ENCODE peak calls at places on chromosome 7, in five cellular contexts. One of them, this sample, is unnamed.

GRCh38 chr7:128672927-128673517 is 930 bp downstream of the GARIN1A start:
- DNase-seq in colonic mucosa: no peak
- DNase-seq in NCI-H1048: no peak
- DNase-seq in stimulated activated CD4-positive, alpha-beta T cell treated with anti-CD3 and anti-CD28 coated beads, Interleukin-1b, Interleukin-23, amount 100 ng/mL, for 4 hours: peak
- DNase-seq in glomerular endothelial cell: no peak
- DNase-seq in this sample: no peak

GRCh38 chr7:68166525-68166924 is 1169.9 kb downstream of the TYW1 start:
- DNase-seq in colonic mucosa: no peak
- DNase-seq in NCI-H1048: no peak
- DNase-seq in stimulated activated CD4-positive, alpha-beta T cell treated with anti-CD3 and anti-CD28 coated beads, Interleukin-1b, Interleukin-23, amount 100 ng/mL, for 4 hours: no peak
- DNase-seq in glomerular endothelial cell: no peak
- DNase-seq in this sample: no peak

GRCh38 chr7:76513817-76514799 is 3.8 kb downstream of the UPK3B start:
- DNase-seq in colonic mucosa: peak
- DNase-seq in NCI-H1048: no peak
- DNase-seq in stimulated activated CD4-positive, alpha-beta T cell treated with anti-CD3 and anti-CD28 coated beads, Interleukin-1b, Interleukin-23, amount 100 ng/mL, for 4 hours: no peak
- DNase-seq in glomerular endothelial cell: no peak
- DNase-seq in this sample: no peak

GRCh38 chr7:18538554-18539250 is 43.2 kb downstream of the HDAC9 start:
- DNase-seq in colonic mucosa: no peak
- DNase-seq in NCI-H1048: no peak
- DNase-seq in stimulated activated CD4-positive, alpha-beta T cell treated with anti-CD3 and anti-CD28 coated beads, Interleukin-1b, Interleukin-23, amount 100 ng/mL, for 4 hours: no peak
- DNase-seq in glomerular endothelial cell: no peak
- DNase-seq in this sample: no peak

GRCh38 chr7:6547400-6547799 is 3.9 kb downstream of the GRID2IP start:
- DNase-seq in colonic mucosa: no peak
- DNase-seq in NCI-H1048: no peak
- DNase-seq in stimulated activated CD4-positive, alpha-beta T cell treated with anti-CD3 and anti-CD28 coated beads, Interleukin-1b, Interleukin-23, amount 100 ng/mL, for 4 hours: no peak
- DNase-seq in glomerular endothelial cell: no peak
- DNase-seq in this sample: no peak

GRCh38 chr7:143385891-143386781 is 5.0 kb downstream of the ZYX start:
- DNase-seq in colonic mucosa: no peak
- DNase-seq in NCI-H1048: no peak
- DNase-seq in stimulated activated CD4-positive, alpha-beta T cell treated with anti-CD3 and anti-CD28 coated beads, Interleukin-1b, Interleukin-23, amount 100 ng/mL, for 4 hours: no peak
- DNase-seq in glomerular endothelial cell: no peak
- DNase-seq in this sample: no peak

GRCh38 chr7:57425969-57426628 is 23.9 kb upstream of the ZNF716 start:
- DNase-seq in colonic mucosa: no peak
- DNase-seq in NCI-H1048: no peak
- DNase-seq in stimulated activated CD4-positive, alpha-beta T cell treated with anti-CD3 and anti-CD28 coated beads, Interleukin-1b, Interleukin-23, amount 100 ng/mL, for 4 hours: no peak
- DNase-seq in glomerular endothelial cell: no peak
- DNase-seq in this sample: no peak

GRCh38 chr7:82468435-82468834 is 24.9 kb upstream of the CACNA2D1 start:
- DNase-seq in colonic mucosa: no peak
- DNase-seq in NCI-H1048: no peak
- DNase-seq in stimulated activated CD4-positive, alpha-beta T cell treated with anti-CD3 and anti-CD28 coated beads, Interleukin-1b, Interleukin-23, amount 100 ng/mL, for 4 hours: no peak
- DNase-seq in glomerular endothelial cell: no peak
- DNase-seq in this sample: no peak

GRCh38 chr7:30389793-30390192 is 88.8 kb downstream of the NOD1 start:
- DNase-seq in colonic mucosa: no peak
- DNase-seq in NCI-H1048: no peak
- DNase-seq in stimulated activated CD4-positive, alpha-beta T cell treated with anti-CD3 and anti-CD28 coated beads, Interleukin-1b, Interleukin-23, amount 100 ng/mL, for 4 hours: no peak
- DNase-seq in glomerular endothelial cell: no peak
- DNase-seq in this sample: no peak

GRCh38 chr7:102279537-102280400 is 6.9 kb upstream of the SH2B2 start:
- DNase-seq in colonic mucosa: peak
- DNase-seq in NCI-H1048: no peak
- DNase-seq in stimulated activated CD4-positive, alpha-beta T cell treated with anti-CD3 and anti-CD28 coated beads, Interleukin-1b, Interleukin-23, amount 100 ng/mL, for 4 hours: peak
- DNase-seq in glomerular endothelial cell: no peak
- DNase-seq in this sample: no peak

GRCh38 chr7:25894002-25894901 is 257.7 kb upstream of the NFE2L3 start:
- DNase-seq in colonic mucosa: peak
- DNase-seq in NCI-H1048: no peak
- DNase-seq in stimulated activated CD4-positive, alpha-beta T cell treated with anti-CD3 and anti-CD28 coated beads, Interleukin-1b, Interleukin-23, amount 100 ng/mL, for 4 hours: no peak
- DNase-seq in glomerular endothelial cell: no peak
- DNase-seq in this sample: no peak

GRCh38 chr7:26267631-26268166 is 24.0 kb upstream of the SNX10 start:
- DNase-seq in colonic mucosa: no peak
- DNase-seq in NCI-H1048: no peak
- DNase-seq in stimulated activated CD4-positive, alpha-beta T cell treated with anti-CD3 and anti-CD28 coated beads, Interleukin-1b, Interleukin-23, amount 100 ng/mL, for 4 hours: no peak
- DNase-seq in glomerular endothelial cell: no peak
- DNase-seq in this sample: no peak

GRCh38 chr7:115217373-115217772 is 295.5 kb downstream of the MDFIC start:
- DNase-seq in colonic mucosa: no peak
- DNase-seq in NCI-H1048: no peak
- DNase-seq in stimulated activated CD4-positive, alpha-beta T cell treated with anti-CD3 and anti-CD28 coated beads, Interleukin-1b, Interleukin-23, amount 100 ng/mL, for 4 hours: no peak
- DNase-seq in glomerular endothelial cell: no peak
- DNase-seq in this sample: no peak

GRCh38 chr7:7156663-7157062 is 25.7 kb upstream of the C1GALT1 start:
- DNase-seq in colonic mucosa: no peak
- DNase-seq in NCI-H1048: no peak
- DNase-seq in stimulated activated CD4-positive, alpha-beta T cell treated with anti-CD3 and anti-CD28 coated beads, Interleukin-1b, Interleukin-23, amount 100 ng/mL, for 4 hours: no peak
- DNase-seq in glomerular endothelial cell: no peak
- DNase-seq in this sample: no peak

GRCh38 chr7:43758861-43759683 is 592 bp downstream of the BLVRA start:
- DNase-seq in colonic mucosa: peak
- DNase-seq in NCI-H1048: no peak
- DNase-seq in stimulated activated CD4-positive, alpha-beta T cell treated with anti-CD3 and anti-CD28 coated beads, Interleukin-1b, Interleukin-23, amount 100 ng/mL, for 4 hours: peak
- DNase-seq in glomerular endothelial cell: no peak
- DNase-seq in this sample: peak

GRCh38 chr7:148230341-148230740 is 360.2 kb upstream of the C7orf33 start:
- DNase-seq in colonic mucosa: no peak
- DNase-seq in NCI-H1048: no peak
- DNase-seq in stimulated activated CD4-positive, alpha-beta T cell treated with anti-CD3 and anti-CD28 coated beads, Interleukin-1b, Interleukin-23, amount 100 ng/mL, for 4 hours: no peak
- DNase-seq in glomerular endothelial cell: no peak
- DNase-seq in this sample: no peak

GRCh38 chr7:65225422-65226006 is 148.1 kb upstream of the ZNF92 start:
- DNase-seq in colonic mucosa: no peak
- DNase-seq in NCI-H1048: no peak
- DNase-seq in stimulated activated CD4-positive, alpha-beta T cell treated with anti-CD3 and anti-CD28 coated beads, Interleukin-1b, Interleukin-23, amount 100 ng/mL, for 4 hours: no peak
- DNase-seq in glomerular endothelial cell: no peak
- DNase-seq in this sample: no peak

GRCh38 chr7:19143930-19144574 is 1.2 kb downstream of the FERD3L start:
- DNase-seq in colonic mucosa: no peak
- DNase-seq in NCI-H1048: no peak
- DNase-seq in stimulated activated CD4-positive, alpha-beta T cell treated with anti-CD3 and anti-CD28 coated beads, Interleukin-1b, Interleukin-23, amount 100 ng/mL, for 4 hours: no peak
- DNase-seq in glomerular endothelial cell: no peak
- DNase-seq in this sample: no peak

GRCh38 chr7:20862554-20862953 is 75.9 kb upstream of the SP8 start:
- DNase-seq in colonic mucosa: no peak
- DNase-seq in NCI-H1048: no peak
- DNase-seq in stimulated activated CD4-positive, alpha-beta T cell treated with anti-CD3 and anti-CD28 coated beads, Interleukin-1b, Interleukin-23, amount 100 ng/mL, for 4 hours: no peak
- DNase-seq in glomerular endothelial cell: no peak
- DNase-seq in this sample: no peak

GRCh38 chr7:133530682-133531081 is 277.8 kb downstream of the EXOC4 start:
- DNase-seq in colonic mucosa: no peak
- DNase-seq in NCI-H1048: no peak
- DNase-seq in stimulated activated CD4-positive, alpha-beta T cell treated with anti-CD3 and anti-CD28 coated beads, Interleukin-1b, Interleukin-23, amount 100 ng/mL, for 4 hours: no peak
- DNase-seq in glomerular endothelial cell: no peak
- DNase-seq in this sample: no peak

GRCh38 chr7:14905764-14906163 is 3.2 kb upstream of the DGKB start:
- DNase-seq in colonic mucosa: no peak
- DNase-seq in NCI-H1048: no peak
- DNase-seq in stimulated activated CD4-positive, alpha-beta T cell treated with anti-CD3 and anti-CD28 coated beads, Interleukin-1b, Interleukin-23, amount 100 ng/mL, for 4 hours: no peak
- DNase-seq in glomerular endothelial cell: no peak
- DNase-seq in this sample: no peak

GRCh38 chr7:31850066-31850465 is 163.1 kb downstream of the PPP1R17 start:
- DNase-seq in colonic mucosa: no peak
- DNase-seq in NCI-H1048: no peak
- DNase-seq in stimulated activated CD4-positive, alpha-beta T cell treated with anti-CD3 and anti-CD28 coated beads, Interleukin-1b, Interleukin-23, amount 100 ng/mL, for 4 hours: no peak
- DNase-seq in glomerular endothelial cell: no peak
- DNase-seq in this sample: no peak

GRCh38 chr7:130894146-130895005 is 160.4 kb upstream of the KLF14 start:
- DNase-seq in colonic mucosa: no peak
- DNase-seq in NCI-H1048: no peak
- DNase-seq in stimulated activated CD4-positive, alpha-beta T cell treated with anti-CD3 and anti-CD28 coated beads, Interleukin-1b, Interleukin-23, amount 100 ng/mL, for 4 hours: no peak
- DNase-seq in glomerular endothelial cell: no peak
- DNase-seq in this sample: peak

GRCh38 chr7:83827036-83827435 is 178.1 kb upstream of the SEMA3E start:
- DNase-seq in colonic mucosa: no peak
- DNase-seq in NCI-H1048: no peak
- DNase-seq in stimulated activated CD4-positive, alpha-beta T cell treated with anti-CD3 and anti-CD28 coated beads, Interleukin-1b, Interleukin-23, amount 100 ng/mL, for 4 hours: no peak
- DNase-seq in glomerular endothelial cell: no peak
- DNase-seq in this sample: no peak

GRCh38 chr7:100372256-100372655 is 1.0 kb upstream of the PILRA start:
- DNase-seq in colonic mucosa: no peak
- DNase-seq in NCI-H1048: no peak
- DNase-seq in stimulated activated CD4-positive, alpha-beta T cell treated with anti-CD3 and anti-CD28 coated beads, Interleukin-1b, Interleukin-23, amount 100 ng/mL, for 4 hours: no peak
- DNase-seq in glomerular endothelial cell: no peak
- DNase-seq in this sample: no peak

GRCh38 chr7:37504791-37505190 is 56.1 kb upstream of the ELMO1 start:
- DNase-seq in colonic mucosa: no peak
- DNase-seq in NCI-H1048: no peak
- DNase-seq in stimulated activated CD4-positive, alpha-beta T cell treated with anti-CD3 and anti-CD28 coated beads, Interleukin-1b, Interleukin-23, amount 100 ng/mL, for 4 hours: no peak
- DNase-seq in glomerular endothelial cell: no peak
- DNase-seq in this sample: no peak

GRCh38 chr7:2956526-2957368 is 86.9 kb downstream of the CARD11 start:
- DNase-seq in colonic mucosa: no peak
- DNase-seq in NCI-H1048: no peak
- DNase-seq in stimulated activated CD4-positive, alpha-beta T cell treated with anti-CD3 and anti-CD28 coated beads, Interleukin-1b, Interleukin-23, amount 100 ng/mL, for 4 hours: peak
- DNase-seq in glomerular endothelial cell: peak
- DNase-seq in this sample: no peak

This sample was measured in tibial nerve.